ENCODE peak calls at places on chromosomes 6 and 20, in eight cellular contexts. One of them, this sample, is unnamed.

GRCh38 chr6:42404494-42404893 is 47.2 kb downstream of the TRERF1 start:
- DNase-seq in stimulated activated CD8-positive, alpha-beta memory T cell treated with anti-CD3 and anti-CD28 coated beads, Interleukin-7, amount 100 ng/mL, for 24 hours: no peak
- DNase-seq in keratinocyte: peak; percentile 85
- DNase-seq in effector CD4-positive, alpha-beta T cell: no peak
- DNase-seq in brain microvascular endothelial cell: peak; percentile 47
- DNase-seq in mesendoderm: peak; percentile 90
- DNase-seq in activated naive CD4-positive, alpha-beta T cell treated with anti-CD3 and anti-CD28 coated beads for 36 hours: peak; percentile 61
- DNase-seq in NCI-H1092 treated with DMSO at 0.1 percent for 48 hours: no peak
- DNase-seq in this sample: no peak

GRCh38 chr6:105648276-105648675 is 245.4 kb upstream of the PREP start:
- DNase-seq in stimulated activated CD8-positive, alpha-beta memory T cell treated with anti-CD3 and anti-CD28 coated beads, Interleukin-7, amount 100 ng/mL, for 24 hours: no peak
- DNase-seq in keratinocyte: no peak
- DNase-seq in effector CD4-positive, alpha-beta T cell: no peak
- DNase-seq in brain microvascular endothelial cell: no peak
- DNase-seq in mesendoderm: peak; percentile 12
- DNase-seq in activated naive CD4-positive, alpha-beta T cell treated with anti-CD3 and anti-CD28 coated beads for 36 hours: peak; percentile 24
- DNase-seq in NCI-H1092 treated with DMSO at 0.1 percent for 48 hours: no peak
- DNase-seq in this sample: no peak

GRCh38 chr20:40680560-40680959 is 8.5 kb downstream of the MAFB start:
- DNase-seq in stimulated activated CD8-positive, alpha-beta memory T cell treated with anti-CD3 and anti-CD28 coated beads, Interleukin-7, amount 100 ng/mL, for 24 hours: no peak
- DNase-seq in keratinocyte: no peak
- DNase-seq in effector CD4-positive, alpha-beta T cell: no peak
- DNase-seq in brain microvascular endothelial cell: no peak
- DNase-seq in mesendoderm: no peak
- DNase-seq in activated naive CD4-positive, alpha-beta T cell treated with anti-CD3 and anti-CD28 coated beads for 36 hours: no peak
- DNase-seq in NCI-H1092 treated with DMSO at 0.1 percent for 48 hours: no peak
- DNase-seq in this sample: no peak

GRCh38 chr6:146990821-146991798 is 213.1 kb upstream of the STXBP5 start:
- DNase-seq in stimulated activated CD8-positive, alpha-beta memory T cell treated with anti-CD3 and anti-CD28 coated beads, Interleukin-7, amount 100 ng/mL, for 24 hours: no peak
- DNase-seq in keratinocyte: no peak
- DNase-seq in effector CD4-positive, alpha-beta T cell: no peak
- DNase-seq in brain microvascular endothelial cell: peak; percentile 79
- DNase-seq in mesendoderm: no peak
- DNase-seq in activated naive CD4-positive, alpha-beta T cell treated with anti-CD3 and anti-CD28 coated beads for 36 hours: no peak
- DNase-seq in NCI-H1092 treated with DMSO at 0.1 percent for 48 hours: no peak
- DNase-seq in this sample: no peak

GRCh38 chr6:45896783-45897441 is 118.7 kb downstream of the CLIC5 start:
- DNase-seq in stimulated activated CD8-positive, alpha-beta memory T cell treated with anti-CD3 and anti-CD28 coated beads, Interleukin-7, amount 100 ng/mL, for 24 hours: no peak
- DNase-seq in keratinocyte: no peak
- DNase-seq in effector CD4-positive, alpha-beta T cell: no peak
- DNase-seq in brain microvascular endothelial cell: no peak
- DNase-seq in mesendoderm: no peak
- DNase-seq in activated naive CD4-positive, alpha-beta T cell treated with anti-CD3 and anti-CD28 coated beads for 36 hours: no peak
- DNase-seq in NCI-H1092 treated with DMSO at 0.1 percent for 48 hours: no peak
- DNase-seq in this sample: no peak

GRCh38 chr20:48760403-48760889 is 67.4 kb downstream of the PREX1 start:
- DNase-seq in stimulated activated CD8-positive, alpha-beta memory T cell treated with anti-CD3 and anti-CD28 coated beads, Interleukin-7, amount 100 ng/mL, for 24 hours: no peak
- DNase-seq in keratinocyte: no peak
- DNase-seq in effector CD4-positive, alpha-beta T cell: peak; percentile 68
- DNase-seq in brain microvascular endothelial cell: peak; percentile 35
- DNase-seq in mesendoderm: no peak
- DNase-seq in activated naive CD4-positive, alpha-beta T cell treated with anti-CD3 and anti-CD28 coated beads for 36 hours: peak; percentile 82
- DNase-seq in NCI-H1092 treated with DMSO at 0.1 percent for 48 hours: no peak
- DNase-seq in this sample: no peak

GRCh38 chr6:13302751-13303667 is 25.3 kb downstream of the TBC1D7 start:
- DNase-seq in stimulated activated CD8-positive, alpha-beta memory T cell treated with anti-CD3 and anti-CD28 coated beads, Interleukin-7, amount 100 ng/mL, for 24 hours: no peak
- DNase-seq in keratinocyte: peak; percentile 44
- DNase-seq in effector CD4-positive, alpha-beta T cell: no peak
- DNase-seq in brain microvascular endothelial cell: peak; percentile 99
- DNase-seq in mesendoderm: peak; percentile 40
- DNase-seq in activated naive CD4-positive, alpha-beta T cell treated with anti-CD3 and anti-CD28 coated beads for 36 hours: peak; percentile 79
- DNase-seq in NCI-H1092 treated with DMSO at 0.1 percent for 48 hours: no peak
- DNase-seq in this sample: peak; percentile 44

GRCh38 chr6:11494786-11495564 is 42.6 kb upstream of the TMEM170B start:
- DNase-seq in stimulated activated CD8-positive, alpha-beta memory T cell treated with anti-CD3 and anti-CD28 coated beads, Interleukin-7, amount 100 ng/mL, for 24 hours: no peak
- DNase-seq in keratinocyte: no peak
- DNase-seq in effector CD4-positive, alpha-beta T cell: no peak
- DNase-seq in brain microvascular endothelial cell: peak; percentile 29
- DNase-seq in mesendoderm: peak; percentile 68
- DNase-seq in activated naive CD4-positive, alpha-beta T cell treated with anti-CD3 and anti-CD28 coated beads for 36 hours: no peak
- DNase-seq in NCI-H1092 treated with DMSO at 0.1 percent for 48 hours: no peak
- DNase-seq in this sample: no peak